ENCODE peak calls at places on chromosomes 6 and 20, in six cellular contexts. A is psoas muscle; T is Panc1; L is mucosa of gallbladder; O is GM12892; Q is CD8-positive, alpha-beta memory T cell. N is an unnamed sample.

GRCh38 chr6:16929814-16930213 is 168.6 kb upstream of the ATXN1 start:
- DNase-seq in A (no peak), Q (no peak), L (no peak), T (no peak), O (no peak), N (no peak)

GRCh38 chr6:11381801-11382513 is 149.5 kb upstream of the NEDD9 start:
- DNase-seq in L (no peak), T (no peak), Q (peak; percentile 81), O (peak; percentile 34), A (no peak), N (no peak)

GRCh38 chr20:40583195-40583594 is 105.8 kb downstream of the MAFB start:
- DNase-seq in L (no peak), T (no peak), Q (no peak), A (no peak), O (no peak), N (no peak)

GRCh38 chr6:83696674-83697073 is 12.2 kb downstream of the SNAP91 start:
- DNase-seq in Q (no peak), T (no peak), O (no peak), L (no peak), A (no peak), N (no peak)

GRCh38 chr6:67369679-67370078 is 1265.4 kb upstream of the ADGRB3 start:
- DNase-seq in O (no peak), A (no peak), Q (no peak), L (no peak), T (no peak), N (no peak)

GRCh38 chr6:125829433-125829832 is 38.7 kb downstream of the NCOA7 start:
- DNase-seq in T (no peak), O (no peak), A (no peak), L (no peak), Q (peak; percentile 54), N (no peak)

GRCh38 chr20:62370115-62370806 is 3.1 kb upstream of the LAMA5 start:
- DNase-seq in T (no peak), L (no peak), A (peak; percentile 45), O (no peak), Q (no peak), N (no peak)

GRCh38 chr20:17223553-17223952 is 3.3 kb upstream of the PCSK2 start:
- DNase-seq in O (no peak), L (no peak), A (no peak), T (no peak), Q (no peak), N (no peak)

GRCh38 chr6:40907198-40907701 is 131.8 kb downstream of the UNC5CL start:
- DNase-seq in L (peak; percentile 63), A (peak; percentile 17), Q (no peak), O (no peak), T (peak; percentile 65), N (no peak)

GRCh38 chr6:128899651-128900050 is 16.7 kb downstream of the LAMA2 start:
- DNase-seq in A (no peak), O (no peak), Q (no peak), L (no peak), T (no peak), N (no peak)

GRCh38 chr20:11676618-11677289 is 240.9 kb upstream of the BTBD3 start:
- DNase-seq in T (peak; percentile 8), Q (no peak), O (no peak), L (no peak), A (peak; percentile 26), N (no peak)

GRCh38 chr6:129709909-129710721 is at the start of gene ARHGAP18:
- DNase-seq in O (peak; percentile 41), A (peak; percentile 91), L (peak; percentile 91), T (peak; percentile 72), Q (peak; percentile 70), N (peak; percentile 96)

N was measured in SW 1271.